ENCODE peak calls at places on chromosomes 3 and 15, in six cellular contexts. H is D341Med, K is GM10248, G is foreskin fibroblast, X is activated T-cell treated with anti-CD3 and anti-CD28 coated beads for 1 hour, B is fibroblast of pulmonary artery. C is an unnamed sample.

GRCh38 chr3:107683447-107683846 is 160.7 kb downstream of the BBX start:
- DNase-seq in K (no peak), X (no peak), H (no peak), B (peak), G (peak), C (no peak)

GRCh38 chr15:91043190-91043874 is 20.9 kb upstream of the VPS33B start:
- DNase-seq in K (no peak), X (no peak), B (no peak), G (no peak), H (no peak), C (no peak)

GRCh38 chr15:101088788-101089578 is 162.9 kb downstream of the CHSY1 start:
- DNase-seq in B (peak), G (peak), H (peak), X (peak), K (peak), C (no peak)

GRCh38 chr15:71197620-71198019 is 82.3 kb downstream of the THSD4 start:
- DNase-seq in H (no peak), K (no peak), B (no peak), X (no peak), G (no peak), C (no peak)

GRCh38 chr15:55619783-55620182 is 31.6 kb upstream of the PYGO1 start:
- DNase-seq in H (no peak), B (no peak), G (no peak), X (no peak), K (no peak), C (no peak)

GRCh38 chr3:9230596-9230995 is 18.9 kb downstream of the SRGAP3 start:
- DNase-seq in H (no peak), X (no peak), K (no peak), B (peak), G (no peak), C (no peak)

GRCh38 chr15:67915374-67916050 is 75.7 kb upstream of the RNU6-1 start:
- DNase-seq in K (no peak), H (no peak), X (no peak), B (peak), G (peak), C (no peak)

GRCh38 chr3:32018723-32019564 is 37.4 kb downstream of the ZNF860 start:
- DNase-seq in K (peak), X (no peak), H (peak), G (peak), B (peak), C (no peak)

GRCh38 chr3:63864008-63864871 is 573 bp downstream of the ATXN7 start:
- DNase-seq in B (no peak), K (peak), X (peak), G (peak), H (peak), C (no peak)

GRCh38 chr15:87155771-87156170 is 1076.1 kb downstream of the AGBL1 start:
- DNase-seq in X (no peak), K (no peak), G (no peak), H (no peak), B (no peak), C (no peak)

GRCh38 chr3:175651716-175652115 is 792.6 kb downstream of the NAALADL2 start:
- DNase-seq in H (no peak), G (peak), X (no peak), B (no peak), K (no peak), C (no peak)

GRCh38 chr15:39582286-39582976 is 1.6 kb downstream of the THBS1 start:
- DNase-seq in B (peak), G (peak), X (no peak), K (no peak), H (no peak), C (no peak)

GRCh38 chr15:63296195-63296594 is 18.8 kb downstream of the APH1B start:
- DNase-seq in H (no peak), X (no peak), B (no peak), G (no peak), K (no peak), C (no peak)

GRCh38 chr15:89502867-89503595 is 6.6 kb upstream of the RHCG start:
- DNase-seq in H (no peak), K (no peak), B (no peak), X (no peak), G (no peak), C (no peak)

GRCh38 chr3:49805367-49805782 is 2.3 kb downstream of the INKA1 start:
- DNase-seq in K (no peak), X (no peak), B (peak), H (no peak), G (peak), C (peak)

GRCh38 chr3:70822777-70823176 is 510.3 kb upstream of the MDFIC2 start:
- DNase-seq in B (no peak), H (peak), K (no peak), X (no peak), G (no peak), C (no peak)

GRCh38 chr3:49119036-49119435 is 1.6 kb downstream of the USP19 start:
- DNase-seq in B (peak), H (no peak), G (no peak), X (no peak), K (no peak), C (no peak)

GRCh38 chr3:60226907-60227306 is 1024.3 kb downstream of the FHIT start:
- DNase-seq in G (no peak), X (no peak), H (no peak), K (no peak), B (no peak), C (no peak)

GRCh38 chr15:68439506-68439905 is 7.5 kb upstream of the ITGA11 start:
- DNase-seq in B (no peak), H (peak), G (no peak), K (no peak), X (no peak), C (no peak)

GRCh38 chr3:143171141-143171651 is 51.6 kb downstream of the CHST2 start:
- DNase-seq in G (peak), B (peak), H (no peak), K (peak), X (no peak), C (peak)

GRCh38 chr3:46119709-46120498 is 88.2 kb downstream of the CCR1 start:
- DNase-seq in H (no peak), K (no peak), B (no peak), G (no peak), X (no peak), C (no peak)

GRCh38 chr15:98649996-98650870 is 1.9 kb downstream of the IGF1R start:
- DNase-seq in K (no peak), X (peak), B (peak), H (peak), G (peak), C (no peak)

GRCh38 chr3:59443618-59444292 is 393.9 kb upstream of the CFAP20DC start:
- DNase-seq in G (no peak), H (no peak), B (no peak), X (no peak), K (no peak), C (no peak)

GRCh38 chr15:26729030-26729429 is 43.8 kb downstream of the GABRB3 start:
- DNase-seq in H (no peak), G (no peak), K (no peak), X (no peak), B (no peak), C (no peak)

GRCh38 chr15:74780983-74781672 is 752 bp upstream of the CSK start:
- DNase-seq in H (no peak), G (peak), K (no peak), X (no peak), B (peak), C (no peak)

GRCh38 chr3:107025961-107026360 is 351.3 kb upstream of the CCDC54 start:
- DNase-seq in G (no peak), H (no peak), B (no peak), K (no peak), X (no peak), C (no peak)